ENCODE peak calls at places on chromosomes 12 and 14, in six cellular contexts. S is CD8-positive, alpha-beta memory T cell; O is effector memory CD4-positive, alpha-beta T cell; U is stomach; F is PC-3; N is left lung. P is an unnamed sample. For H3K9me3, the result is how much of the 10 kb centered on the place peaks cover.

GRCh38 chr12:95859344-95859816 is 628 bp downstream of the SNRPF start:
- DNase-seq in S (no peak), O (no peak), U (no peak), F (peak), N (no peak), P (no peak)

GRCh38 chr12:9721394-9722092 is 11.4 kb downstream of the CLECL1 start:
- DNase-seq in S (no peak), O (no peak), U (no peak), F (peak), N (no peak), P (no peak)

GRCh38 chr14:41913398-41913797 is 306.7 kb downstream of the LRFN5 start:
- DNase-seq in S (no peak), O (no peak), U (no peak), F (no peak), N (no peak), P (no peak)

GRCh38 chr14:99320105-99320572 is 48.1 kb upstream of the BCL11B start:
- DNase-seq in S (peak), O (peak), U (peak), F (peak), N (no peak), P (peak)

GRCh38 chr12:125203145-125203765 is 138.0 kb downstream of the AACS start:
- DNase-seq in S (no peak), O (no peak), U (no peak), F (peak), N (no peak), P (no peak)

GRCh38 chr12:9699898-9700605 is 30.5 kb downstream of the CLEC2D start:
- DNase-seq in S (no peak), O (no peak), U (no peak), F (no peak), N (no peak), P (no peak)

GRCh38 chr12:131603106-131604033 is 107.5 kb upstream of the SFSWAP start:
- DNase-seq in S (no peak), O (no peak), U (no peak), F (no peak), N (no peak), P (no peak)

GRCh38 chr14:93207468-93208308 is 632 bp downstream of the UBR7 start:
- DNase-seq in S (no peak), O (no peak), U (peak), F (peak), N (no peak), P (no peak)

GRCh38 chr12:15956010-15956409 is 44.9 kb downstream of the DERA start:
- DNase-seq in S (no peak), O (no peak), U (no peak), F (peak), N (no peak), P (no peak)

GRCh38 chr12:2691340-2692111 is 103.2 kb upstream of the FKBP4 start:
- DNase-seq in S (peak), O (no peak), U (no peak), F (no peak), N (no peak), P (no peak)

GRCh38 chr14:20191396-20191795 is 700 bp downstream of the OR11G2 start:
- DNase-seq in S (no peak), O (no peak), U (no peak), F (no peak), N (no peak), P (no peak)
- H3K9me3 ChIP-seq in S (under half), O (under half), U (under half), F (under half), N (under half), P (under half)

GRCh38 chr14:29240046-29240445 is 473.5 kb downstream of the FOXG1 start:
- DNase-seq in S (no peak), O (no peak), U (no peak), F (peak), N (no peak), P (no peak)
- H3K9me3 ChIP-seq in S (under half), O (under half), U (under half), F (under half), N (under half), P (under half)

GRCh38 chr12:133130808-133131128 is 341 bp downstream of the ZNF10 start:
- DNase-seq in S (no peak), O (no peak), U (peak), F (no peak), N (peak), P (no peak)

GRCh38 chr12:133130038-133130807 is at the start of the genes ZNF10 and ZNF891:
- DNase-seq in S (peak), O (peak), U (peak), F (peak), N (peak), P (peak)

GRCh38 chr12:133135747-133136146 is 5.3 kb downstream of the ZNF10 start:
- DNase-seq in S (no peak), O (no peak), U (no peak), F (no peak), N (no peak), P (no peak)
- H3K9me3 ChIP-seq in S (half or more), O (under half), U (half or more), F (half or more), N (half or more), P (under half)

DNA sequence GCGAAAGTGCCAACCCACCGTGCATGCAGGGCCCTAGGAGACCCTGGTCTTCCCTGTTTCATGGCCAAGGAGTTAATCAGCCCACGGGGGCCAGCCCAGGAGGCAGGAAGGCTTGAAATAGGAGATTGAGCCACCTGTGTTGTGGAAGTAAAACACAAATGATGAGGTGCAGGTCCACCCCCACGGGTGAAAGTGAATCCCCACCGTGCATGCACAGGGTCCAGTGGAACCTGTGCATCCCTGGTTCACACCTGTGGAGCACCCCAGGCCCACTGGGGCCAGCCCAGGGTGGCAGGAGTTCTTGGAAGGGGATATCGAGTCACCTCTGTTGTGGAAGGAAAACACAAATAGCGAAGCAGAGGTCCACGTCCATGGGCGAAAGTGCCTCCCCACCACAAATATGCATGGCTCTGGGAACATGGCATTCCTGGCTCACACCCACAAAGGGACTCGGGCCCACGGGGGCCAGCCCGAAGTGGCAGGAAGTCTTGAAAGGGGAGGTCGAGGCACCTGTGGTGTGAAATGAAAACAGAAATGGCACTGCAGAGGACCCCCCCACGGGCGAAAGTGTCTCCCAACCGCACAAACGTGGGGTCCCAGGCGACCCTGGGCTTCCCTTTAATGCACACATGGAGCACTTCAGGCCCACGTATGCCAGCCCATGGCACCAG is 381.5 kb downstream of the ALG10 start:
- DNase-seq in S (no peak), O (no peak), U (peak), F (no peak), N (peak), P (peak)
- H3K9me3 ChIP-seq in S (under half), O (under half), U (half or more), F (under half), N (half or more), P (under half)

GRCh38 chr14:82182646-82183045 is 649.0 kb upstream of the SEL1L start:
- DNase-seq in S (no peak), O (no peak), U (no peak), F (no peak), N (no peak), P (no peak)

DNA sequence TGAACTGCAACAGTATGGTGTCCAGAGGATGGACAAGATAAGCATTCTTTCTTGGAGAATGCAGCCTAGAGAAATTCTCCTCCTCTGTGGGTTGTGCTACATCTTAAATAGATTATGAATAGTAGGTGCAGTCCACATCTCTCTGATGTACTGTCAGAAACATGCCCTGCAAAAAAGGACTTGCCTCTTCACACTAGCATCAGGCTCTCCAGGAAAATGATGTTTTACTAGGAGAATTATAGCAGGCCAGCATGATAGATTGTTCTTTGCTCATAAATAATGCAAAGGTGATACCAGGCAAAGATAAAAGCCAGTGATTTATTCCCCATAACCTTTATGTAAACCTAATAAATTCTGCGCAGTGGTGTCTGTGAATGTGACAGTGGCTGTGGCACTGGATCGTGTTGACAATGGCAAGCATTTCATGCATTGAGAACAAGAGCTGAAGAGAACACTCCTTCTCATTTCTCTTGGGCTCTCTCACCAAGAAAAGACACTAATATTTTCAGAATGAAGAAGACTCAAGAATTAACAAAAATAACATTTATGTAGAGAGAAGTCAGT is 646.5 kb upstream of the SEL1L start:
- DNase-seq in S (no peak), O (no peak), U (no peak), F (no peak), N (no peak), P (no peak)
- H3K9me3 ChIP-seq in S (under half), O (under half), U (under half), F (under half), N (under half), P (under half)

GRCh38 chr14:68611611-68612010 is 181.3 kb downstream of the ZFP36L1 start:
- DNase-seq in S (no peak), O (no peak), U (peak), F (no peak), N (no peak), P (no peak)

GRCh38 chr14:68619805-68620574 is 172.9 kb downstream of the ZFP36L1 start:
- DNase-seq in S (no peak), O (no peak), U (no peak), F (peak), N (no peak), P (no peak)

GRCh38 chr14:68612049-68612448 is 180.8 kb downstream of the ZFP36L1 start:
- DNase-seq in S (no peak), O (no peak), U (no peak), F (no peak), N (no peak), P (no peak)

GRCh38 chr14:68621400-68622365 is 171.2 kb downstream of the ZFP36L1 start:
- DNase-seq in S (no peak), O (no peak), U (no peak), F (no peak), N (no peak), P (no peak)

DNA sequence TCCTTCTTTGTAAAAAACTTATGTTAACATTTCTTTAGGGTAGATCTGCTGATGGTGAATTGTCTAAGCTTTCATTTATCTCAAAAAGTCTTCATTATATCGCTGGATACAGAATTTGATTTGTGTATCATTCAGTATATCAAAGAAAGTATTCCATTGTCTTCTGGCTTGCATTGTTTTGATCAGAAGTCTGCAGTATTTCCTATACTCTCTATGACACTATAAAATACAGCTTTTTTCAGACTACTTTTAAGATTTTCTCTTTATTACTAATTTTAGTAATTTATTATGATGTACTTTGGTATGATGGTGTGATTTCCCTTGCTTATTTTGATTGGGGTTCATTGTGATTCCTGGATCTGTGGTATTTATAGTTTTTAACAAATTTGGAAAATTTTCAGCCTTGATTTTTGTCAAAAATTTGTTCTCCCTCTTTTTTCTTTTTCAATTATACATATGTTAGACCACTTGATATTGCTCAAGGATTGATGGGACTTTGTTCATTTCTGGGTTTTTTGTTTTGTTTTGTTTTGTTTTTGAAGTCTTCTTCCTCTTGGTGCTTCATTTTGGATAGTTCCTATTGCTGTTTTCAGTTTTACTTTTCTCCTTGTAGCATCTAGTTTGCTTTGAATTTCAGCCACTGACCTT is 176.5 kb downstream of the ZFP36L1 start:
- DNase-seq in S (no peak), O (no peak), U (no peak), F (peak), N (no peak), P (no peak)
- H3K9me3 ChIP-seq in S (under half), O (under half), U (under half), F (under half), N (half or more), P (under half)

P was measured in T-helper 17 cell.